ENCODE peak calls at places on chromosomes 6 and 20, in ten cellular contexts. Z is hippocampal formation; I is T-helper 1 cell; R is GM20000; O is AG08395; S is tibial artery; B is activated naive CD8-positive, alpha-beta T cell treated with anti-CD3 and anti-CD28 coated beads, Interleukin-2, amount 50 U/mL, for 24 hours; P is activated CD4-positive, alpha-beta T cell treated with anti-CD3 and anti-CD28 coated beads, Interleukin-2, amount 50 U/mL, for 4 hours; Y is left cardiac atrium; C is activated T-helper 1 cell treated with anti-CD3 and anti-CD28 coated beads, Interleukin-12 subunit alpha, Interleukin-12 subunit beta, Interleukin-2, Interleukin-4 antibody, amounts not matched to agents 30 ng/mL and 10 ng/mL and 1 ng/mL, durations not matched to agents 14 hours and 24 hours and 36 hours. A is an unnamed sample.

GRCh38 chr20:19758888-19759331 is 852 bp downstream of the RIN2 start:
- DNase-seq in Z (peak), I (no peak), R (no peak), O (peak), S (peak), B (no peak), P (no peak), Y (peak), C (no peak), A (peak)

GRCh38 chr20:34123309-34123708 is 11.3 kb upstream of the EIF2S2 start:
- DNase-seq in Z (no peak), I (no peak), R (no peak), O (no peak), S (no peak), B (no peak), P (no peak), Y (no peak), C (no peak), A (no peak)

GRCh38 chr20:22462975-22463914 is 121.1 kb downstream of the FOXA2 start:
- DNase-seq in Z (no peak), I (no peak), R (no peak), O (no peak), S (no peak), B (no peak), P (no peak), Y (no peak), C (no peak), A (no peak)

GRCh38 chr20:51966296-51966971 is 164.1 kb upstream of the SALL4 start:
- DNase-seq in Z (peak), I (no peak), R (peak), O (peak), S (no peak), B (peak), P (no peak), Y (peak), C (no peak), A (peak)

GRCh38 chr6:44297063-44298038 is 15.8 kb downstream of the AARS2 start:
- DNase-seq in Z (no peak), I (peak), R (no peak), O (peak), S (no peak), B (peak), P (peak), Y (peak), C (peak), A (peak)

GRCh38 chr6:155224031-155224451 is 39.8 kb upstream of the CLDN20 start:
- DNase-seq in Z (no peak), I (no peak), R (peak), O (peak), S (no peak), B (peak), P (peak), Y (no peak), C (peak), A (peak)

GRCh38 chr6:41976794-41977484 is 35.3 kb upstream of the CCND3 start:
- DNase-seq in Z (no peak), I (no peak), R (no peak), O (peak), S (no peak), B (peak), P (no peak), Y (no peak), C (no peak), A (no peak)

GRCh38 chr20:15951711-15952110 is 621.5 kb downstream of the KIF16B start:
- DNase-seq in Z (no peak), I (no peak), R (no peak), O (no peak), S (no peak), B (no peak), P (no peak), Y (no peak), C (no peak), A (no peak)

GRCh38 chr6:140623498-140623897 is 1249.0 kb upstream of the CITED2 start:
- DNase-seq in Z (no peak), I (no peak), R (no peak), O (peak), S (no peak), B (no peak), P (no peak), Y (no peak), C (no peak), A (no peak)

GRCh38 chr6:35733633-35734032 is 3.2 kb upstream of the ARMC12 start:
- DNase-seq in Z (no peak), I (no peak), R (no peak), O (no peak), S (no peak), B (no peak), P (no peak), Y (no peak), C (no peak), A (no peak)

GRCh38 chr6:64630901-64631300 is 995.3 kb downstream of the PHF3 start:
- DNase-seq in Z (no peak), I (no peak), R (no peak), O (no peak), S (no peak), B (no peak), P (no peak), Y (no peak), C (no peak), A (no peak)

GRCh38 chr6:170290306-170291128 is at the start of gene DLL1:
- DNase-seq in Z (peak), I (peak), R (peak), O (peak), S (peak), B (peak), P (no peak), Y (peak), C (no peak), A (peak)

GRCh38 chr20:25544760-25545159 is 40.6 kb downstream of the NINL start:
- DNase-seq in Z (no peak), I (no peak), R (no peak), O (no peak), S (no peak), B (no peak), P (no peak), Y (no peak), C (no peak), A (no peak)

GRCh38 chr6:168147205-168147738 is 68.3 kb upstream of the FRMD1 start:
- DNase-seq in Z (no peak), I (no peak), R (no peak), O (no peak), S (no peak), B (no peak), P (no peak), Y (no peak), C (no peak), A (no peak)